ENCODE peak calls at places on chromosomes 1 and 21, in four cellular contexts. E is Peyer's patch, G is mammary epithelial cell, A is PC-3. R is an unnamed sample. For H3K4me1, the result is how much of the 10 kb centered on the place peaks cover.

GRCh38 chr21:23217597-23217996 is 2219.4 kb downstream of the NCAM2 start:
- DNase-seq in E (no peak), G (no peak), A (peak), R (no peak)

GRCh38 chr1:190436615-190437014 is 41.0 kb downstream of the BRINP3 start:
- DNase-seq in E (no peak), G (peak), A (peak), R (peak)

GRCh38 chr1:178341218-178341956 is 155.4 kb downstream of the CLEC20A start:
- DNase-seq in E (no peak), G (peak), A (peak), R (peak)

GRCh38 chr1:162757476-162757875 is 33.0 kb upstream of the HSD17B7 start:
- DNase-seq in E (no peak), G (no peak), A (no peak), R (no peak)

GRCh38 chr1:212186427-212187207 is 98.6 kb upstream of the PPP2R5A start:
- DNase-seq in E (no peak), G (no peak), A (no peak), R (peak)

GRCh38 chr1:113677250-113678158 is 81.8 kb downstream of the PHTF1 start:
- DNase-seq in E (no peak), G (peak), A (peak), R (peak)

GRCh38 chr1:232553050-232553754 is 76.7 kb downstream of the SIPA1L2 start:
- DNase-seq in E (no peak), G (no peak), A (no peak), R (peak)

GRCh38 chr1:70044832-70045231 is 160.5 kb downstream of the LRRC40 start:
- DNase-seq in E (no peak), G (peak), A (peak), R (no peak)

GRCh38 chr1:7491089-7491817 is 279.8 kb upstream of the VAMP3 start:
- DNase-seq in E (no peak), G (no peak), A (peak), R (peak)

GRCh38 chr1:178575611-178576331 is 62.9 kb downstream of the TEX35 start:
- DNase-seq in E (no peak), G (no peak), A (no peak), R (peak)

GRCh38 chr1:236027096-236027495 is 37.8 kb downstream of the NID1 start:
- DNase-seq in E (no peak), G (no peak), A (no peak), R (no peak)

GRCh38 chr1:154747380-154747779 is 122.7 kb downstream of the KCNN3 start:
- DNase-seq in E (no peak), G (no peak), A (no peak), R (no peak)

GRCh38 chr1:204077979-204078696 is 5.2 kb downstream of the SOX13 start:
- DNase-seq in E (no peak), G (peak), A (no peak), R (no peak)

GRCh38 chr1:165844933-165845332 is 17.5 kb downstream of the UCK2 start:
- DNase-seq in E (no peak), G (no peak), A (no peak), R (no peak)

GRCh38 chr1:89604414-89604735 is 28.5 kb upstream of the LRRC8C start:
- DNase-seq in E (no peak), G (peak), A (peak), R (no peak)

GRCh38 chr21:43289966-43290365 is 121.2 kb downstream of the CRYAA start:
- DNase-seq in E (no peak), G (no peak), A (no peak), R (no peak)
- H3K4me3 ChIP-seq in E (no peak), G (no peak), A (no peak), R (no peak)

GRCh38 chr1:3124246-3124645 is 55.2 kb downstream of the PRDM16 start:
- DNase-seq in E (no peak), G (no peak), A (no peak), R (no peak)
- H3K4me1 ChIP-seq in E (under half), G (under half), A (under half), R (under half)

GRCh38 chr1:175045519-175045918 is 22.1 kb upstream of the TNN start:
- DNase-seq in E (no peak), G (no peak), A (no peak), R (no peak)

GRCh38 chr1:175042650-175043049 is 19.4 kb upstream of the MRPS14 start:
- DNase-seq in E (no peak), G (no peak), A (no peak), R (no peak)

GRCh38 chr1:175043824-175044223 is 20.6 kb upstream of the MRPS14 start:
- DNase-seq in E (no peak), G (no peak), A (no peak), R (no peak)

GRCh38 chr1:175040324-175040910 is 17.2 kb upstream of the MRPS14 start:
- DNase-seq in E (no peak), G (no peak), A (no peak), R (no peak)

GRCh38 chr1:175045097-175045496 is 21.9 kb upstream of the MRPS14 start:
- DNase-seq in E (no peak), G (no peak), A (no peak), R (no peak)
- H3K27ac ChIP-seq in E (no peak), G (no peak), A (no peak), R (no peak)

GRCh38 chr1:27597511-27598216 is 6.3 kb downstream of the AHDC1 start:
- DNase-seq in E (no peak), G (no peak), A (no peak), R (no peak)
- H3K4me3 ChIP-seq in E (no peak), G (no peak), A (no peak), R (no peak)

GRCh38 chr1:214546886-214547641 is 4.3 kb downstream of the PTPN14 start:
- DNase-seq in E (no peak), G (no peak), A (peak), R (no peak)

GRCh38 chr1:214542275-214543199 is 8.9 kb downstream of the PTPN14 start:
- DNase-seq in E (no peak), G (no peak), A (no peak), R (no peak)

GRCh38 chr1:214546076-214546475 is 5.3 kb downstream of the PTPN14 start:
- DNase-seq in E (no peak), G (no peak), A (no peak), R (no peak)

GRCh38 chr1:214545293-214545692 is 6.1 kb downstream of the PTPN14 start:
- DNase-seq in E (no peak), G (no peak), A (no peak), R (no peak)

DNA sequence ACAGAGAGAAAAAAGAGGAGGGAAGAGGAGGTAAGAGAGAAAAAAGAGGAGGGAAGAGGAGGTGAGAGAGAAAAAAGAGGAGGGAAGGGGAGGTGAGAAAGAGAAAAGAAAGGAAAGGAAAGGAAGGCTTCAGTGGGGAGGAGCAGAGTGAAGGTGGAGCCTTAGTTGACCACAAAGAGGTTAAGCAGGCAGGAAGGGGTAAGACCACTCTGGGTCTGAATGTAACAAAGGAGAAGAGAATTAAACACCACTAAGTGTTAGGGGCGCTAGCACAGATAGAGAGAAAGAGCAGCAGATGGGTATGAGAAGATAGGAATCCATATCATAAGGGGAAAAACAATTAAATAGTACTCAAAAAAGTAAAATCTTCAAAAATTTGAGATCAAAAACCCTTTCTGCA is 6.6 kb downstream of the PTPN14 start:
- DNase-seq in E (no peak), G (no peak), A (no peak), R (no peak)
- H3K4me1 ChIP-seq in E (under half), G (half or more), A (under half), R (under half)

DNA sequence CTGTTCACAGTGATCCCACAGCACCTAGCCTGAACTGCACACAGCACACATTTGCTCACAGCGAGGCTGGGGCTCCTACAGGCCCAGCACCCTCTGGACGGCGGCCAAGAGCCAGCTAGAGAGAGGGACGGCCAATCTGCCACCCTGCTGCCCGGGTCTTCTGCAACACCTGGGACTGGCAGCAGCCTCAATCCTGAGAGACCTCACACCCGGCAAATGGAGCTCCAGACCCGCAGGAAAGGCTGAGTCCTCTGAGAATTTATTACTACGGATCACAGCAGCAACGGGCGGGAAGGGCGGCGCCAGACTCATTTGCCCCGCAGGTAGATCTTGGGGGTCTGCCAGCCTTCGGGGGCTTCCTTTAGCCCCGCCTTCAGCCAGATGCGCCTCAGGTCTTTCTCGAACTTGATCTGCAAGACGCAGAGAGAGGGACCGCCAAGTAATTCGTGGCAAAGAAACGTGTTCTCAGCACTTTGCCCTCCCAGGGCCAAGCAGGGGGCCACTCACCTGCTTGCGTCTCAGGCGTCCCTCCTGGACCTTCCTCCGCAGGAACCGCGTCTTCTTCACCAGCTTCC is 1.4 kb downstream of the AURKAIP1 start:
- DNase-seq in E (no peak), G (no peak), A (no peak), R (no peak)
- H3K27ac ChIP-seq in E (no peak), G (no peak), A (no peak), R (no peak)

GRCh38 chr1:1435094-1435903 is at the start of gene VWA1:
- DNase-seq in E (peak), G (peak), A (peak), R (peak)
- H3K4me3 ChIP-seq in E (peak), G (peak), A (peak), R (peak)

R was measured in small intestine.